ENCODE peak calls at places on chromosomes 2 and 18, in ten cellular contexts. W, S, L, N, V, I, D, T, P and X are unnamed samples.

GRCh38 chr2:110816404-110817365 is 84.3 kb downstream of the ACOXL start:
- DNase-seq in W (no peak), S (no peak), L (no peak), N (no peak), V (no peak), I (no peak), D (no peak), T (no peak), P (no peak), X (no peak)

GRCh38 chr2:215904101-215904500 is 109.2 kb downstream of the MREG start:
- DNase-seq in W (no peak), S (no peak), L (no peak), N (no peak), V (no peak), I (no peak), D (no peak), T (no peak), P (no peak), X (no peak)

GRCh38 chr2:26556309-26557243 is 78.7 kb upstream of the OTOF start:
- DNase-seq in W (no peak), S (no peak), L (peak), N (no peak), V (no peak), I (no peak), D (no peak), T (no peak), P (no peak), X (no peak)

GRCh38 chr2:203648273-203648672 is 58.2 kb upstream of the CD28 start:
- DNase-seq in W (no peak), S (no peak), L (no peak), N (no peak), V (peak), I (peak), D (no peak), T (no peak), P (no peak), X (no peak)

GRCh38 chr18:59691046-59691395 is 6.2 kb downstream of the CCBE1 start:
- DNase-seq in W (no peak), S (no peak), L (no peak), N (no peak), V (no peak), I (no peak), D (peak), T (no peak), P (no peak), X (no peak)

GRCh38 chr2:233075966-233076339 is 15.8 kb downstream of the INPP5D start:
- DNase-seq in W (peak), S (no peak), L (no peak), N (no peak), V (no peak), I (no peak), D (no peak), T (no peak), P (no peak), X (no peak)

GRCh38 chr18:76528477-76529432 is 33.7 kb upstream of the ZNF516 start:
- DNase-seq in W (peak), S (peak), L (peak), N (peak), V (no peak), I (peak), D (peak), T (peak), P (peak), X (no peak)

GRCh38 chr2:20675701-20676352 is 8.9 kb downstream of the GDF7 start:
- DNase-seq in W (peak), S (no peak), L (no peak), N (no peak), V (no peak), I (no peak), D (peak), T (no peak), P (no peak), X (no peak)

GRCh38 chr18:55083461-55083860 is 124.2 kb upstream of the CCDC68 start:
- DNase-seq in W (no peak), S (no peak), L (no peak), N (no peak), V (no peak), I (no peak), D (no peak), T (no peak), P (no peak), X (no peak)

GRCh38 chr2:186879312-186879711 is 30.3 kb upstream of the ZSWIM2 start:
- DNase-seq in W (no peak), S (no peak), L (no peak), N (no peak), V (no peak), I (no peak), D (no peak), T (no peak), P (no peak), X (no peak)

DNA sequence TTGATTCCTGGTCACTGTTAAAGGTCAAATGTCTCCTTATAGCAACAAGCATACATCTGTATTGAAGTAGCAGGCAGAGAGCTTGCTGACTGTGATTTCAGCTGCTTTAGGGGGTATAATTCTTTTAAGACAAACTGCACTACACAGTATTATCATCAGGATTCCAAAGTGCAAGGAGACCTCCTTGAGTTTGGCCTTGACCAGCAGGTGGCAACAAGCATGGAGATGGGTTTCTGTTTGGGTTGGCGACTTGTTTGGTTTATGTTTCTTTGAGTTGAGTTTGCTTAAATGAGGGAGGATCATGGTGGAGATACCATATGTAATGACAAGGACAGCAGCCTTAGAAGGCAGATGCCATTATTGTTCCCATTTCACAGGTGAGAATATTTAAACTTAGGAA is 681.0 kb upstream of the ID2 start:
- DNase-seq in W (no peak), S (no peak), L (no peak), N (no peak), V (peak), I (no peak), D (no peak), T (no peak), P (no peak), X (no peak)
- TF ChIP-seq CTCF in W (peak), S (no peak), L (no peak), N (no peak), V (peak), I (no peak), D (no peak), T (no peak), P (no peak), X (no peak)

GRCh38 chr2:31957748-31958717 is 52.8 kb downstream of the MEMO1 start:
- DNase-seq in W (no peak), S (no peak), L (no peak), N (no peak), V (no peak), I (no peak), D (no peak), T (no peak), P (no peak), X (no peak)

GRCh38 chr2:31950946-31951562 is 59.8 kb downstream of the MEMO1 start:
- DNase-seq in W (no peak), S (no peak), L (no peak), N (no peak), V (no peak), I (no peak), D (no peak), T (no peak), P (no peak), X (no peak)

DNA sequence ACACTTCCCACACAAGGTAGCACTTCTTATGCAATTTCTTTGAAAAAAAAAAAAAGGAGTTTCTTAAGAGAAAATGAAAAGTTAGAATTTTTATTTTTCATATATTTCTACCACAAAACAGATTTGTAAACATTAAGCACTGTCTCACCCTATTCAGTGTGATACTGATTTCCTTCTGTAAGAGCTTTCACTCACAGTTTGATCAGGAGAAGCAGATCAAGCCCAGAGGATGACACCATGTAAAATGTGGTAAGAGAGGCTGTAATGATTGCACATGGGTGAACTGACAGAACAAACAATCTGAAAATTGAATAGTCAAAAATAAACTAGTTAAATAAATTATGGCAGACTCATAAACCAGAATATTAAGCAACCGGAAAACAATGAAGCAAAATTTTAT is 54.5 kb downstream of the MEMO1 start:
- DNase-seq in W (no peak), S (no peak), L (no peak), N (no peak), V (no peak), I (no peak), D (no peak), T (no peak), P (no peak), X (no peak)
- TF ChIP-seq CTCF in W (no peak), S (no peak), L (no peak), N (no peak), V (no peak), I (no peak), D (no peak), T (no peak), P (no peak), X (no peak)

DNA sequence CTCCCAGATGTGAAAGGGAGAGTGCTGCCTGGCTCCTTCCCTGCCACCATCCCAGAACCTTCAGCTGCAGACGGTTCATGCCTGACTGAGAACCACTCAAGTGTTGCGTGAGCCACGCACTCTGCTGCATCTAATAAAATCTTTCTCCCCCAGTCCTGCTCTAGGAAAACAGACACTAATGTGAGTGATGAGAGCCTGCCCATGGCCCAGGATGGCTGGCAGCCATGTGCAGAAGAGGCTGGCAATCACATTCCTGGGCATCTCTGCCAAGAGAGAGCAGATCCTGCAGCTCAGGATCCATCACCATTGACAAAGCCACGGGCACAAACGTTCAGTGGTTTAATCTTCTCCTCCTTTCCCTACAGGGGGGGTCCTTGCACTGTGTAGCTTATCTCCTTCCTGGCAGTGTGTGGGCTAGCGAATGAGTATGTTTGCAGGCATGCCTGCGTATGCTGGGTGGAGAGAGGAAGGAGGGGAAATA is 477.5 kb downstream of the SLC4A3 start:
- DNase-seq in W (peak), S (peak), L (no peak), N (peak), V (peak), I (no peak), D (peak), T (no peak), P (no peak), X (no peak)
- TF ChIP-seq CTCF in W (peak), S (peak), L (no peak), N (no peak), V (no peak), I (no peak), D (no peak), T (no peak), P (no peak), X (peak)

GRCh38 chr18:21509062-21509461 is 91.4 kb downstream of the ESCO1 start:
- DNase-seq in W (no peak), S (no peak), L (no peak), N (no peak), V (no peak), I (no peak), D (no peak), T (no peak), P (no peak), X (no peak)
- TF ChIP-seq CTCF in W (peak), S (no peak), L (no peak), N (no peak), V (no peak), I (no peak), D (no peak), T (no peak), P (no peak), X (no peak)

GRCh38 chr2:10393648-10393982 is 54.5 kb downstream of the ODC1 start:
- DNase-seq in W (no peak), S (no peak), L (no peak), N (no peak), V (no peak), I (no peak), D (no peak), T (no peak), P (no peak), X (no peak)

GRCh38 chr2:10392100-10392499 is 56.0 kb downstream of the ODC1 start:
- DNase-seq in W (no peak), S (no peak), L (no peak), N (no peak), V (no peak), I (no peak), D (no peak), T (no peak), P (no peak), X (no peak)

GRCh38 chr2:10392951-10393647 is 55.0 kb downstream of the ODC1 start:
- DNase-seq in W (peak), S (no peak), L (no peak), N (no peak), V (no peak), I (no peak), D (no peak), T (no peak), P (no peak), X (no peak)

GRCh38 chr2:10390369-10390801 is 57.7 kb downstream of the ODC1 start:
- DNase-seq in W (no peak), S (no peak), L (no peak), N (no peak), V (no peak), I (no peak), D (no peak), T (no peak), P (no peak), X (no peak)

GRCh38 chr2:10392548-10392947 is 55.6 kb downstream of the ODC1 start:
- DNase-seq in W (no peak), S (no peak), L (no peak), N (no peak), V (no peak), I (no peak), D (no peak), T (no peak), P (no peak), X (no peak)
- TF ChIP-seq CTCF in W (no peak), S (no peak), L (no peak), N (no peak), V (no peak), I (no peak), D (no peak), T (no peak), P (no peak), X (no peak)

GRCh38 chr2:179850188-179850587 is 11.2 kb downstream of the ZNF385B start:
- DNase-seq in W (no peak), S (no peak), L (no peak), N (no peak), V (no peak), I (no peak), D (no peak), T (no peak), P (no peak), X (no peak)
- TF ChIP-seq CTCF in W (peak), S (no peak), L (no peak), N (no peak), V (no peak), I (no peak), D (no peak), T (no peak), P (no peak), X (no peak)